ENCODE peak calls at places on chromosomes 5 and 9, in four cellular contexts. R, U, E and P are unnamed samples.

GRCh38 chr9:107605041-107605440 is 115.5 kb upstream of the KLF4 start:
- DNase-seq in E (no peak), R (no peak), U (no peak), P (no peak)

GRCh38 chr9:36398745-36399144 is 1.3 kb downstream of the RNF38 start:
- DNase-seq in R (no peak), E (no peak), U (no peak), P (no peak)

GRCh38 chr9:75299324-75299723 is 211.0 kb downstream of the OSTF1 start:
- DNase-seq in U (no peak), E (no peak), R (no peak), P (no peak)

GRCh38 chr9:116646661-116647514 is 40.2 kb upstream of the TRIM32 start:
- DNase-seq in U (peak; percentile 24), E (no peak), R (peak; percentile 65), P (no peak)

GRCh38 chr9:126989847-126990821 is 75.6 kb downstream of the RALGPS1 start:
- DNase-seq in U (no peak), E (no peak), R (peak; percentile 13), P (no peak)

GRCh38 chr5:164175083-164175482 is 669.7 kb downstream of the MAT2B start:
- DNase-seq in R (no peak), E (no peak), U (no peak), P (no peak)

GRCh38 chr9:92345582-92345981 is 19.8 kb downstream of the CENPP start:
- DNase-seq in U (no peak), R (no peak), E (no peak), P (no peak)

GRCh38 chr5:32059779-32060178 is 114.3 kb downstream of the GOLPH3 start:
- DNase-seq in U (no peak), E (no peak), R (no peak), P (no peak)

GRCh38 chr5:133618141-133618540 is 5.8 kb upstream of the FSTL4 start:
- DNase-seq in E (no peak), R (no peak), U (no peak), P (no peak)

GRCh38 chr5:33166971-33167370 is 273.8 kb upstream of the TARS1 start:
- DNase-seq in U (no peak), R (no peak), E (no peak), P (no peak)

GRCh38 chr5:151234476-151235238 is 10.8 kb upstream of the CCDC69 start:
- DNase-seq in U (no peak), E (no peak), R (no peak), P (no peak)

GRCh38 chr9:119588874-119589560 is 219.8 kb upstream of the BRINP1 start:
- DNase-seq in U (no peak), R (peak; percentile 31), E (no peak), P (no peak)

GRCh38 chr9:137665697-137666504 is 47.1 kb downstream of the EHMT1 start:
- DNase-seq in E (no peak), U (no peak), R (peak; percentile 90), P (no peak)

GRCh38 chr5:123950701-123951100 is 438.7 kb downstream of the CSNK1G3 start:
- DNase-seq in U (no peak), R (no peak), E (no peak), P (no peak)

GRCh38 chr9:137077010-137077747 is at the start of gene UAP1L1:
- DNase-seq in R (peak; percentile 75), U (no peak), E (peak; percentile 32), P (peak; percentile 56)

GRCh38 chr5:122882836-122883235 is 37.4 kb downstream of the SNX24 start:
- DNase-seq in R (no peak), E (no peak), U (no peak), P (no peak)

GRCh38 chr9:84838879-84839278 is 169.3 kb downstream of the NTRK2 start:
- DNase-seq in R (no peak), E (no peak), U (no peak), P (no peak)

GRCh38 chr5:19853616-19854240 is 134.3 kb downstream of the CDH18 start:
- DNase-seq in R (no peak), U (no peak), E (no peak), P (no peak)

GRCh38 chr5:132394681-132395259 is 25.3 kb downstream of the SLC22A5 start:
- DNase-seq in E (no peak), R (no peak), U (no peak), P (no peak)

GRCh38 chr5:8150791-8151190 is 281.8 kb downstream of the MTRR start:
- DNase-seq in U (no peak), R (no peak), E (no peak), P (no peak)

GRCh38 chr5:24850911-24851310 is 206.1 kb upstream of the CDH10 start:
- DNase-seq in U (no peak), R (no peak), E (no peak), P (no peak)

GRCh38 chr5:535781-536698 is 11.8 kb upstream of the SLC9A3 start:
- DNase-seq in R (peak; percentile 48), E (no peak), U (no peak), P (peak; percentile 2)

GRCh38 chr9:95091574-95091970 is 225.9 kb downstream of the FANCC start:
- DNase-seq in E (no peak), U (no peak), R (no peak), P (no peak)

GRCh38 chr9:114988962-114989599 is 58.7 kb upstream of the TNFSF8 start:
- DNase-seq in E (no peak), R (no peak), U (no peak), P (no peak)

GRCh38 chr5:15142458-15142857 is 270.9 kb upstream of the ANKH start:
- DNase-seq in E (no peak), U (no peak), R (no peak), P (no peak)

GRCh38 chr9:137389428-137389746 is 33.6 kb downstream of the EXD3 start:
- DNase-seq in U (no peak), R (no peak), E (no peak), P (no peak)

GRCh38 chr5:75611324-75612210 is at the start of gene ANKDD1B:
- DNase-seq in R (peak; percentile 65), E (no peak), U (no peak), P (no peak)

GRCh38 chr9:6078382-6079105 is 63.1 kb upstream of the RANBP6 start:
- DNase-seq in E (no peak), U (no peak), R (no peak), P (no peak)

GRCh38 chr9:3857673-3858072 is 331.9 kb upstream of the RFX3 start:
- DNase-seq in R (no peak), E (no peak), U (no peak), P (no peak)

GRCh38 chr9:123445116-123445515 is 89.1 kb downstream of the CRB2 start:
- DNase-seq in E (no peak), U (no peak), R (no peak), P (no peak)

GRCh38 chr5:176995896-176996767 is 10.4 kb downstream of the UIMC1 start:
- DNase-seq in E (no peak), U (no peak), R (no peak), P (no peak)
- H3K9me3 ChIP-seq in E (no peaks in the 10 kb centered on the region), U (no peaks in the 10 kb centered on the region), R (peaks cover 19% of the 10 kb centered on the region), P (peaks cover 5% of the 10 kb centered on the region)

DNA sequence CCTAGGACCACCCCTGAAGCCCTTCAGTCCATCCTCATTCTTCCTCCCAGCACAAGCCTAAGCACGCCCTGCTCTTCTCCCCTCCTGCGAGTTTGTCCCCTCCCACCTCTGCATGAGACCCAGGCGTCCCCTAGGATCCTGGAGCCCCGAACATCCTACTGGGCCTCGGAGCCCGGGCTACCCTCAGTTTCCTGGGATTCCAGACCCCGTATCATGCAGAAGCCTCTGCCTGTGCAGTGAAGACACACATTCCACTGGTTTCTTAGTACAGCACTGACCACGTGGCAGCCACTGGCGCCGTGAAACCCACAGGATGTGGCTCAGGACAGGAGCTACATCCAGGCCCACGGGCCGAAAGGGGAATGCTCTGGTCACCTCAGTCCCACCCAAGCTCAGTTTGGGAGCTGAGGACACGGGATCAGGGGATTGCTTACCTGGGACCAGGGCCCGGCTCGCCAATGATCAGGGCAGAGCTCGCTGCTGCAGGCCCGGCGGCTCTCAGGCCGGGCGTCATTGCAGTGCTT is 64.2 kb downstream of the ZNF354C start:
- DNase-seq in U (no peak), R (no peak), E (no peak), P (no peak)
- H3K9me3 ChIP-seq in U (no peaks in the 10 kb centered on the region), R (no peaks in the 10 kb centered on the region), E (no peaks in the 10 kb centered on the region), P (no peaks in the 10 kb centered on the region)

GRCh38 chr5:13188393-13188792 is 756.1 kb downstream of the DNAH5 start:
- DNase-seq in E (no peak), U (no peak), R (no peak), P (no peak)

DNA sequence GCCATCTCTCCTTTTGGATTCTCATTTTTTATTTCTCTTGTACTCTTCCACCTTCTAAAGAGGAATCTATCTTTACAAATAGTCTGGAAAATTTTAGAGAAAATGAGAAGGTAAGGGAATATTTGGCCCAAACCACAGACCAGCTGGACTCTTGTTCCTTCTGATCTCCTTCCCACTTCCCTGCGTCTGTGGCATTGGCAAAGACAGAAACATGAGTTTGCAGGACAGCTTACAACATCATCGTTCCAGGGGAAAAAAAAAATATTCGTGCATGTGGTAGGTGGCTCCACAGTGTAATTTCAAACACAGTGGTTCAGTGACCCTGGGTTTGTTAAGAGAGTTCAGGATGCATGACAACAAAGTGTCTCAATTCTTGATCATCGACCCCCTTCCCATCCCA is 755.0 kb downstream of the DNAH5 start:
- DNase-seq in U (no peak), E (no peak), R (no peak), P (no peak)
- H3K9me3 ChIP-seq in U (peaks cover 17% of the 10 kb centered on the region), E (no peaks in the 10 kb centered on the region), R (no peaks in the 10 kb centered on the region), P (no peaks in the 10 kb centered on the region)

DNA sequence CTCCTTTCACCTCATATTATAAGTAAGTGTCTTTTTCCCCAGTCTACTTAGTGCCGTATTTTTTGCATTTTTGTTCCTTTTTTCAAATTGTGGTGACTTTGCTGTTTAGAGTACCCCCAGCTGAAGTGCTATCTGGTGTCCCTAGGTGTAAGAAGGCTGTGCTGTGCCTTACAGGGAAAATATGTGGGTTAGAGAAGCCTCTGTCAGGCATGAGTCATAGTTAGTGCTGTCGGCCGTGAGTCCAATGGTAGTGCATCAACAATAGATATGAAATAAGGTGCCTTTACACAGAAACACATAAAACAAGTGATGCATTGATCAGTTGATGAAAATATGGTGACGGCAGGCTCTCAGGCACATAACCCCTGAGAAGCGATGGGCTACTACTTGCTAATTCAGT is 20.1 kb downstream of the SYK start:
- DNase-seq in E (no peak), U (no peak), R (no peak), P (no peak)
- H3K9me3 ChIP-seq in E (peaks cover 4% of the 10 kb centered on the region), U (no peaks in the 10 kb centered on the region), R (peaks cover 4% of the 10 kb centered on the region), P (no peaks in the 10 kb centered on the region)

GRCh38 chr5:170057311-170057710 is 48.4 kb upstream of the FOXI1 start:
- DNase-seq in U (no peak), R (no peak), E (no peak), P (no peak)

GRCh38 chr5:170053896-170054295 is 51.8 kb upstream of the FOXI1 start:
- DNase-seq in E (no peak), U (no peak), R (no peak), P (no peak)

GRCh38 chr5:170055606-170056005 is 50.1 kb upstream of the FOXI1 start:
- DNase-seq in R (no peak), U (no peak), E (no peak), P (no peak)

GRCh38 chr5:170056561-170057267 is 49.0 kb upstream of the FOXI1 start:
- DNase-seq in R (no peak), U (no peak), E (no peak), P (no peak)

GRCh38 chr5:170059221-170059620 is 46.5 kb upstream of the FOXI1 start:
- DNase-seq in E (no peak), U (no peak), R (no peak), P (no peak)
- H3K9me3 ChIP-seq in E (no peaks in the 10 kb centered on the region), U (no peaks in the 10 kb centered on the region), R (no peaks in the 10 kb centered on the region), P (peaks cover 2% of the 10 kb centered on the region)

DNA sequence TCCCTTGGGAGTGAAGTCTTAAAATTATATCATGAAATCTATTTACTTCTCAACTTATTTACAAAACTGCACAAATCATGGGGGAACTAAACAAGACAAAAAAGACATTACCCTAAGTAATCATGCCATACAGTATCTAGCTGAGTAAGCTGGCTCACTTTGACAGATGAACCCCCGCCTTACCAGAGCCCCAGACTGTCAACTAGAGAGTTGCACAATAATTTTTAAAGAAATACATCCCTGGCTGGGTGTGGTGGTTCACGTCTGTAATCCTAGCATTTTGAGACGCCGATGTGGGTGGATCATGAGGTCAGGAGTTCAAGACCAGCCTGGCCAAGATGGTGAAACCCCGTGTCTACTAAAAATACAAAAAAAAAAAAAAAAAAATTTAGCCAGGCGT is 62.3 kb downstream of the LPAR1 start:
- DNase-seq in R (no peak), E (no peak), U (no peak), P (no peak)
- H3K9me3 ChIP-seq in R (no peaks in the 10 kb centered on the region), E (no peaks in the 10 kb centered on the region), U (no peaks in the 10 kb centered on the region), P (no peaks in the 10 kb centered on the region)